ENCODE peak calls at places on chromosomes 1 and 21, in four cellular contexts. E, S, B and N are unnamed samples.

GRCh38 chr1:94621392-94621791 is 79.8 kb upstream of the F3 start:
- DNase-seq in E (peak; percentile 54), S (no peak), B (no peak), N (no peak)

GRCh38 chr1:186578325-186579016 is 101.8 kb downstream of the PTGS2 start:
- DNase-seq in E (no peak), S (no peak), B (no peak), N (no peak)

GRCh38 chr1:16033101-16033632 is 10.4 kb upstream of the CLCNKB start:
- DNase-seq in E (no peak), S (no peak), B (no peak), N (no peak)

GRCh38 chr1:67575861-67576260 is 109.1 kb upstream of the GADD45A start:
- DNase-seq in E (no peak), S (no peak), B (no peak), N (peak; percentile 54)

GRCh38 chr1:89100366-89100765 is 25.5 kb downstream of the GBP2 start:
- DNase-seq in E (no peak), S (no peak), B (no peak), N (no peak)

GRCh38 chr21:39281207-39281606 is 32.2 kb downstream of the BRWD1 start:
- DNase-seq in E (no peak), S (no peak), B (no peak), N (no peak)

GRCh38 chr1:52973843-52974242 is 46.8 kb downstream of the SCP2 start:
- DNase-seq in E (no peak), S (no peak), B (no peak), N (no peak)

GRCh38 chr1:207810173-207810572 is 58.3 kb downstream of the CD46 start:
- DNase-seq in E (no peak), S (no peak), B (no peak), N (no peak)

GRCh38 chr1:29211086-29212030 is 19.4 kb downstream of the MECR start:
- DNase-seq in E (no peak), S (no peak), B (no peak), N (no peak)

GRCh38 chr1:15863156-15863901 is 15.8 kb downstream of the SPEN start:
- DNase-seq in E (no peak), S (no peak), B (no peak), N (no peak)

GRCh38 chr1:39359028-39359570 is 132.3 kb upstream of the BMP8A start:
- DNase-seq in E (no peak), S (no peak), B (no peak), N (no peak)

GRCh38 chr1:94863919-94864318 is 43.8 kb downstream of the SLC44A3 start:
- DNase-seq in E (no peak), S (peak; percentile 56), B (no peak), N (peak; percentile 83)

GRCh38 chr1:192067360-192067759 is 90.9 kb upstream of the RGS18 start:
- DNase-seq in E (no peak), S (no peak), B (no peak), N (no peak)

GRCh38 chr21:33586927-33587326 is 1.6 kb downstream of the DONSON start:
- DNase-seq in E (no peak), S (no peak), B (no peak), N (no peak)

GRCh38 chr1:16189921-16190499 is 22.4 kb downstream of the ARHGEF19 start:
- DNase-seq in E (no peak), S (no peak), B (no peak), N (no peak)

GRCh38 chr1:23895993-23896392 is 17.2 kb downstream of the CNR2 start:
- DNase-seq in E (no peak), S (no peak), B (no peak), N (no peak)

GRCh38 chr1:220370041-220370700 is 97.9 kb upstream of the RAB3GAP2 start:
- DNase-seq in E (no peak), S (no peak), B (no peak), N (no peak)

GRCh38 chr21:37153935-37154350 is 80.9 kb downstream of the TTC3 start:
- DNase-seq in E (no peak), S (peak; percentile 98), B (no peak), N (peak; percentile 29)

GRCh38 chr1:193190096-193190744 is 3.8 kb upstream of the B3GALT2 start:
- DNase-seq in E (no peak), S (no peak), B (no peak), N (peak; percentile 22)

GRCh38 chr1:202858306-202858705 is 30.6 kb downstream of the RABIF start:
- DNase-seq in E (no peak), S (no peak), B (no peak), N (peak; percentile 53)
- TF ChIP-seq MYC in E (no peak), S (no peak), B (no peak), N (no peak)

GRCh38 chr1:116453481-116453880 is 80.4 kb downstream of the ATP1A1 start:
- DNase-seq in E (no peak), S (no peak), B (no peak), N (no peak)
- TF ChIP-seq POLR2AphosphoS5 in E (no peak), S (no peak), B (no peak), N (no peak)

DNA sequence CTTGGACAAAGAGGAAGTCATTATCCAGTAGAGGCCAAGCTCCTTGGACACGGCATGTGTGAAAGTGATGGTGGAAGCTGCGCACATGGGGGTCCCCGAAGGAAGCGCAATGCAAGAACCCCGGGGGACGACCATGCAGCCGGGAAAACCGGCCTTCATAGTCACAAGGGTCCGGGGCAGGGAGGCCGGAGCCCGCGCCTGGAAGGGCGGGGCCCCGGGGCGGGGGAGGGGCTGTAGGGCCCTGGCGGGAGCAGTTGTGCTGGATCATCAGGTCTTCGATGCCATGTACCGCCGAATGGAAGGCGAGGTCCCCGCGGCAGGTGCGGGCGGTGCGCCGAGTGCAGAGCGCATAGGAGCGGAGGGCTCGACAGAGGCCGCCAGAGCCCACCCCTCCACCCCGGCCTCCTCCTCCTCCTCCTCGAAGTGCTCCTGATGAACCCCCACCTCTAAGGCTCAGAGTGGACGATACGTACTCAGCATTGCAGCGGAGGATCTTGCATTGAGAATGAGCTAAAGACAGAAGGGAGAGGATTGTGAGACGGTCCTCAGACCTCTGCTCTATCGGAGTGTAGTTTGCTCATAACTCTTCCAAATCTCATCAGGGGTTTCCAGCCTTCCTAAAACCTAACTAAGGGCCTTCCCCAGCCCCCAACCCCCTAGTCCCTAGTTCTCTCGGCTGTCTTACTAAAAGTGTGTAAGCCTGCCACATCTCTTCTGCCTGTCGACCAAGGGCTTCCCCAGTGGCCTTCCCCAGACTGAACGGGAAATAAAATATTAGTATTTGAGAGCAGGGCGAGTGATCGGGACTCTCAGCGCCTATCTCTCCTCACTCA is 2.1 kb downstream of the HJV start:
- DNase-seq in E (peak; percentile 14), S (no peak), B (no peak), N (no peak)
- TF ChIP-seq MYC in E (no peak), S (no peak), B (no peak), N (no peak)

GRCh38 chr1:115337633-115338456 is at the start of gene NGF:
- DNase-seq in E (no peak), S (no peak), B (no peak), N (no peak)
- TF ChIP-seq POLR2AphosphoS5 in E (no peak), S (no peak), B (no peak), N (no peak)

GRCh38 chr1:218090459-218090858 is 194.6 kb upstream of the RRP15 start:
- DNase-seq in E (no peak), S (no peak), B (no peak), N (no peak)
- TF ChIP-seq MYC in E (no peak), S (no peak), B (no peak), N (no peak)

GRCh38 chr1:235910357-235911299 is 43.9 kb upstream of the LYST start:
- DNase-seq in E (no peak), S (peak; percentile 28), B (no peak), N (peak; percentile 82)
- TF ChIP-seq POLR2AphosphoS5 in E (no peak), S (no peak), B (no peak), N (peak; percentile 56)

DNA sequence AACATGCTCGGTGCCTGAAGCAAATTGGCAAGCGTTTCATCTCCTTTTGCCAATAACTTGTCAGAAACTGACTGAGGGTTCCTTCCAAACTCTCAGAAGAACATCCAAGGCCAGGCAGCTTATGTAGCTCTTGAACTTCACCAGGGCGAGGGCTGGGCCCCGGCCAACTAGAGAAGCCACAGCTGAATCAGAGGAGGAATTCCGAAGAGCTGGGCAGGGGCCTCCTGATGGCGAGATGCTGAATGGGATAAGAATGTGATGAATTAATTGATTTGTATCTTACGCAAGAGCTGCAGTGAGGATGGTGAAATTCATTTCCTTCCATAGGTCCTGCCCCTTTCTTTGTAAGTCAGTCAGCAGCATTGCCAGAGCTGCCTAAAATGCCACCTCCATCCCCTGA is 345.8 kb downstream of the KIF26B start:
- DNase-seq in E (no peak), S (no peak), B (no peak), N (no peak)
- TF ChIP-seq MYC in E (no peak), S (no peak), B (no peak), N (no peak)

GRCh38 chr1:229230893-229231753 is 39.8 kb upstream of the RAB4A start:
- DNase-seq in E (no peak), S (no peak), B (no peak), N (no peak)

GRCh38 chr1:229228522-229228921 is 42.4 kb upstream of the RAB4A start:
- DNase-seq in E (no peak), S (no peak), B (no peak), N (no peak)

GRCh38 chr1:229230136-229230892 is 40.6 kb upstream of the RAB4A start:
- DNase-seq in E (no peak), S (peak; percentile 24), B (no peak), N (no peak)

GRCh38 chr1:229229137-229229720 is 41.7 kb upstream of the RAB4A start:
- DNase-seq in E (no peak), S (no peak), B (no peak), N (no peak)

GRCh38 chr1:229229721-229230135 is 41.2 kb upstream of the RAB4A start:
- DNase-seq in E (no peak), S (peak; percentile 62), B (no peak), N (no peak)
- TF ChIP-seq POLR2AphosphoS5 in E (no peak), S (no peak), B (no peak), N (no peak)